ENCODE peak calls at places on chromosomes 11 and 22, in eight cellular contexts. N, T, B, C, S, Q, A and W are unnamed samples.

GRCh38 chr11:46898396-46899095 is 19.8 kb downstream of the LRP4 start:
- DNase-seq in T (no peak), A (no peak), Q (no peak), C (no peak), B (no peak), N (no peak), S (no peak), W (no peak)

GRCh38 chr11:76209671-76209955 is 3.3 kb upstream of the WNT11 start:
- DNase-seq in S (peak), C (no peak), B (no peak), N (no peak), Q (peak), T (no peak), A (no peak), W (no peak)

GRCh38 chr22:46071451-46072029 is 78.8 kb upstream of the PPARA start:
- DNase-seq in S (peak), N (peak), C (peak), Q (peak), T (peak), A (no peak), B (peak), W (peak)

GRCh38 chr11:62044639-62045121 is 77.2 kb upstream of the FTH1 start:
- DNase-seq in T (no peak), A (no peak), N (no peak), Q (no peak), C (no peak), S (no peak), B (no peak), W (no peak)

GRCh38 chr11:5690216-5690615 is 626 bp downstream of the TRIM22 start:
- DNase-seq in Q (no peak), A (no peak), C (peak), N (no peak), B (no peak), S (no peak), T (no peak), W (no peak)

GRCh38 chr11:65434057-65434666 is 11.6 kb downstream of the NEAT1 start:
- DNase-seq in A (no peak), C (peak), N (no peak), Q (peak), S (no peak), T (no peak), B (no peak), W (no peak)

GRCh38 chr22:46848227-46848626 is 85.8 kb downstream of the TBC1D22A start:
- DNase-seq in N (no peak), S (no peak), Q (peak), A (no peak), B (no peak), T (no peak), C (peak), W (no peak)

GRCh38 chr11:120198787-120199469 is 11.9 kb upstream of the OAF start:
- DNase-seq in Q (no peak), S (no peak), C (no peak), B (no peak), N (no peak), A (no peak), T (no peak), W (no peak)

GRCh38 chr11:65551572-65552398 is 6.4 kb downstream of the LTBP3 start:
- DNase-seq in N (peak), T (peak), C (peak), A (no peak), B (peak), Q (no peak), S (peak), W (peak)

GRCh38 chr11:24240496-24240895 is 256.4 kb upstream of the LUZP2 start:
- DNase-seq in S (no peak), N (no peak), C (no peak), B (no peak), T (no peak), A (no peak), Q (no peak), W (no peak)

GRCh38 chr11:33828604-33829429 is 54.5 kb upstream of the FBXO3 start:
- DNase-seq in C (no peak), T (no peak), Q (no peak), B (no peak), A (no peak), S (peak), N (no peak), W (no peak)

GRCh38 chr22:40247976-40248375 is 70.3 kb downstream of the TNRC6B start:
- DNase-seq in A (peak), B (peak), T (peak), Q (no peak), N (no peak), C (no peak), S (no peak), W (no peak)

GRCh38 chr22:45218974-45219373 is 21.7 kb downstream of the KIAA0930 start:
- DNase-seq in N (no peak), S (no peak), Q (no peak), C (peak), T (peak), B (peak), A (peak), W (peak)

GRCh38 chr22:49555526-49555925 is 272.1 kb downstream of the BRD1 start:
- DNase-seq in Q (peak), N (no peak), S (no peak), T (no peak), A (no peak), C (no peak), B (no peak), W (no peak)

GRCh38 chr11:109512680-109513079 is 90.7 kb downstream of the C11orf87 start:
- DNase-seq in A (no peak), C (no peak), Q (no peak), T (no peak), S (no peak), N (no peak), B (no peak), W (no peak)

GRCh38 chr11:94553938-94554337 is 10.2 kb downstream of the FUT4 start:
- DNase-seq in B (no peak), C (peak), Q (no peak), S (no peak), A (no peak), N (peak), T (no peak), W (peak)

GRCh38 chr11:131683666-131684065 is 313.3 kb downstream of the NTM start:
- DNase-seq in Q (no peak), C (no peak), B (no peak), A (no peak), T (no peak), N (no peak), S (no peak), W (no peak)

GRCh38 chr22:27874185-27874584 is 44.9 kb downstream of the PITPNB start:
- DNase-seq in A (no peak), N (no peak), S (no peak), C (no peak), B (no peak), Q (no peak), T (no peak), W (no peak)

GRCh38 chr11:22193348-22194051 is 615 bp downstream of the ANO5 start:
- DNase-seq in N (peak), C (no peak), A (no peak), T (no peak), Q (peak), B (no peak), S (peak), W (peak)

GRCh38 chr11:105045897-105046296 is 762 bp upstream of the CARD16 start:
- DNase-seq in B (no peak), C (no peak), A (no peak), T (no peak), N (no peak), S (no peak), Q (no peak), W (no peak)

GRCh38 chr22:28198692-28199091 is 279.6 kb upstream of the PITPNB start:
- DNase-seq in Q (no peak), T (no peak), B (no peak), S (no peak), A (no peak), C (no peak), N (no peak), W (no peak)

GRCh38 chr22:19678949-19679348 is 35.4 kb upstream of the SEPTIN5 start:
- DNase-seq in C (no peak), T (no peak), B (no peak), Q (no peak), S (no peak), A (no peak), N (no peak), W (no peak)

GRCh38 chr11:11011617-11012016 is 153.8 kb upstream of the ZBED5 start:
- DNase-seq in N (no peak), S (peak), T (no peak), C (no peak), A (no peak), Q (no peak), B (no peak), W (no peak)

GRCh38 chr11:42251984-42252383 is 792.5 kb upstream of the LRRC4C start:
- DNase-seq in T (no peak), B (no peak), Q (no peak), A (no peak), N (no peak), C (no peak), S (no peak), W (no peak)

GRCh38 chr11:10701982-10702381 is 8.4 kb upstream of the IRAG1 start:
- DNase-seq in C (peak), N (no peak), B (no peak), S (no peak), T (no peak), Q (no peak), A (no peak), W (no peak)

GRCh38 chr22:27809700-27810365 is 8.3 kb upstream of the MN1 start:
- DNase-seq in S (no peak), A (no peak), C (no peak), Q (no peak), T (no peak), N (no peak), B (no peak), W (no peak)

GRCh38 chr11:20669833-20670684 is 673 bp downstream of the NELL1 start:
- DNase-seq in Q (no peak), T (no peak), B (no peak), S (no peak), C (no peak), N (no peak), A (no peak), W (no peak)

GRCh38 chr22:27726726-27727449 is 74.7 kb downstream of the MN1 start:
- DNase-seq in T (no peak), C (peak), N (no peak), B (no peak), S (no peak), Q (peak), A (no peak), W (no peak)

GRCh38 chr11:73426184-73426845 is 50.1 kb downstream of the RELT start:
- DNase-seq in B (no peak), N (no peak), Q (no peak), T (no peak), C (peak), S (no peak), A (no peak), W (no peak)

GRCh38 chr11:2541881-2542361 is 97.1 kb downstream of the KCNQ1 start:
- DNase-seq in S (no peak), T (no peak), Q (peak), A (no peak), N (no peak), C (no peak), B (no peak), W (peak)

GRCh38 chr11:59574467-59574866 is 41.1 kb downstream of the OSBP start:
- DNase-seq in N (no peak), T (no peak), Q (no peak), C (peak), A (no peak), S (no peak), B (no peak), W (no peak)

GRCh38 chr22:45240137-45240809 is 421 bp downstream of the KIAA0930 start:
- DNase-seq in S (peak), A (peak), B (peak), T (peak), N (no peak), Q (no peak), C (no peak), W (peak)

GRCh38 chr11:103007521-103007920 is 52.0 kb upstream of the MMP13 start:
- DNase-seq in A (no peak), C (peak), Q (no peak), B (no peak), N (no peak), T (no peak), S (no peak), W (no peak)

GRCh38 chr11:68092411-68092810 is 28.8 kb downstream of the CHKA start:
- DNase-seq in B (no peak), T (no peak), A (no peak), N (no peak), S (no peak), C (no peak), Q (no peak), W (no peak)

GRCh38 chr11:77001524-77001923 is 32.7 kb upstream of the B3GNT6 start:
- DNase-seq in A (no peak), C (no peak), N (no peak), T (no peak), Q (no peak), B (no peak), S (no peak), W (no peak)

GRCh38 chr22:46149493-46149997 is 781 bp upstream of the PPARA start:
- DNase-seq in T (peak), S (peak), Q (peak), N (no peak), C (no peak), B (peak), A (peak), W (no peak)

GRCh38 chr22:22161924-22162851 is 82.4 kb upstream of the VPREB1 start:
- DNase-seq in A (no peak), S (peak), T (no peak), B (no peak), N (no peak), C (no peak), Q (no peak), W (no peak)

GRCh38 chr11:78424334-78425270 is 7.0 kb upstream of the GAB2 start:
- DNase-seq in C (peak), A (no peak), N (no peak), T (no peak), Q (no peak), B (no peak), S (peak), W (peak)